ENCODE peak calls at places on chromosomes 1 and 21, in seven cellular contexts. Z is IMR-90, T is A549, R is PC-9, I is HCT116, A is fibroblast of lung, J is PC-3. S is an unnamed sample.

GRCh38 chr1:224592636-224593579 is 23.2 kb upstream of the CNIH3 start:
- DNase-seq in Z (peak), T (no peak), R (no peak), J (peak), A (peak), I (no peak), S (peak)

GRCh38 chr1:98119793-98120192 is 199.0 kb upstream of the DPYD start:
- DNase-seq in R (no peak), A (peak), T (peak), J (peak), Z (peak), I (no peak), S (no peak)

GRCh38 chr1:192439373-192440025 is 122.7 kb downstream of the RGS21 start:
- DNase-seq in J (peak), R (no peak), T (peak), A (peak), Z (peak), I (no peak), S (peak)

GRCh38 chr21:29449306-29449940 is 150.7 kb downstream of the BACH1 start:
- DNase-seq in J (no peak), T (no peak), Z (no peak), I (no peak), A (no peak), R (no peak), S (no peak)

GRCh38 chr1:25074828-25075227 is 144.8 kb upstream of the RUNX3 start:
- DNase-seq in T (no peak), J (no peak), A (no peak), I (no peak), Z (no peak), R (no peak), S (no peak)

GRCh38 chr21:23694396-23694795 is 1912.9 kb downstream of the MRPL39 start:
- DNase-seq in T (no peak), I (no peak), R (no peak), J (peak), Z (no peak), A (no peak), S (no peak)

GRCh38 chr1:178869114-178869697 is 1.7 kb downstream of the ANGPTL1 start:
- DNase-seq in I (no peak), Z (peak), R (no peak), A (peak), J (no peak), T (no peak), S (peak)

GRCh38 chr1:67750690-67751052 is 65.7 kb downstream of the GADD45A start:
- DNase-seq in A (no peak), T (no peak), Z (no peak), J (no peak), I (no peak), R (no peak), S (no peak)

GRCh38 chr21:41610042-41610839 is 102.3 kb upstream of the TMPRSS2 start:
- DNase-seq in I (peak), Z (peak), R (no peak), J (peak), T (peak), A (peak), S (peak)

GRCh38 chr1:107750364-107750959 is 214.5 kb downstream of the VAV3 start:
- DNase-seq in T (peak), Z (peak), J (peak), I (peak), R (peak), A (peak), S (no peak)

GRCh38 chr1:30904962-30905335 is 3.6 kb downstream of the SDC3 start:
- DNase-seq in R (no peak), Z (no peak), A (no peak), I (no peak), J (no peak), T (no peak), S (peak)

GRCh38 chr1:212981025-212981495 is 30.7 kb downstream of the VASH2 start:
- DNase-seq in R (no peak), J (no peak), Z (no peak), T (peak), A (no peak), I (no peak), S (no peak)

GRCh38 chr1:175841613-175842234 is 98.3 kb upstream of the TNR start:
- DNase-seq in R (no peak), J (no peak), Z (no peak), T (no peak), A (no peak), I (no peak), S (no peak)

GRCh38 chr1:159030865-159031472 is 21.3 kb downstream of the IFI16 start:
- DNase-seq in J (no peak), T (no peak), Z (no peak), I (no peak), A (no peak), R (no peak), S (no peak)

GRCh38 chr1:213244664-213245091 is 193.6 kb downstream of the RPS6KC1 start:
- DNase-seq in T (peak), R (no peak), J (peak), A (peak), Z (peak), I (peak), S (no peak)

GRCh38 chr1:37726191-37726590 is 33.9 kb downstream of the CDCA8 start:
- DNase-seq in A (no peak), Z (no peak), J (no peak), R (no peak), T (no peak), I (no peak), S (peak)

GRCh38 chr1:30166194-30166593 is 557.2 kb downstream of the MATN1 start:
- DNase-seq in A (no peak), J (no peak), T (no peak), I (no peak), R (no peak), Z (no peak), S (no peak)

GRCh38 chr1:58074702-58075578 is 471.6 kb downstream of the OMA1 start:
- DNase-seq in R (no peak), Z (no peak), I (no peak), J (no peak), A (no peak), T (no peak), S (no peak)

GRCh38 chr1:59556802-59557548 is 257.8 kb upstream of the HOOK1 start:
- DNase-seq in T (no peak), R (no peak), A (no peak), Z (no peak), I (peak), J (no peak), S (no peak)

GRCh38 chr1:170321113-170321512 is 175.4 kb downstream of the NTMT2 start:
- DNase-seq in I (no peak), Z (peak), A (peak), T (no peak), R (no peak), J (no peak), S (peak)

GRCh38 chr1:24418898-24419628 is 3.5 kb downstream of the NIPAL3 start:
- DNase-seq in Z (peak), J (peak), A (peak), I (no peak), T (peak), R (no peak), S (no peak)

GRCh38 chr1:94104776-94105462 is 16.0 kb downstream of the ABCA4 start:
- DNase-seq in Z (no peak), I (no peak), A (no peak), T (no peak), R (no peak), J (no peak), S (no peak)

GRCh38 chr1:39130297-39130696 is 74.2 kb upstream of the MACF1 start:
- DNase-seq in A (peak), J (peak), R (peak), Z (peak), I (no peak), T (peak), S (peak)

GRCh38 chr1:6807782-6808181 is 22.5 kb downstream of the CAMTA1 start:
- DNase-seq in Z (peak), T (no peak), A (no peak), R (no peak), I (no peak), J (no peak), S (no peak)

GRCh38 chr1:241356519-241357365 is at the start of gene RGS7:
- DNase-seq in A (peak), T (peak), I (no peak), R (no peak), Z (peak), J (no peak), S (peak)

GRCh38 chr1:26971590-26971989 is 11.3 kb upstream of the KDF1 start:
- DNase-seq in A (no peak), Z (no peak), R (no peak), J (no peak), I (no peak), T (no peak), S (no peak)

GRCh38 chr1:77725706-77726105 is 33.9 kb downstream of the USP33 start:
- DNase-seq in Z (no peak), T (no peak), J (no peak), A (no peak), R (no peak), I (no peak), S (no peak)

GRCh38 chr21:29117372-29117955 is 13.0 kb upstream of the MAP3K7CL start:
- DNase-seq in Z (no peak), A (no peak), T (no peak), R (no peak), I (no peak), J (no peak), S (no peak)

GRCh38 chr1:43799656-43800629 is 92.6 kb downstream of the ST3GAL3 start:
- DNase-seq in J (no peak), A (peak), Z (peak), R (no peak), I (no peak), T (no peak), S (peak)

GRCh38 chr1:20698195-20698910 is 19.5 kb downstream of the KIF17 start:
- DNase-seq in Z (peak), J (peak), I (no peak), R (no peak), T (peak), A (peak), S (peak)

GRCh38 chr1:18948913-18949688 is 7.4 kb downstream of the IFFO2 start:
- DNase-seq in R (no peak), Z (peak), T (peak), I (no peak), J (no peak), A (peak), S (peak)

GRCh38 chr1:36175137-36176095 is 19.5 kb downstream of the MAP7D1 start:
- DNase-seq in T (no peak), R (no peak), A (peak), I (no peak), J (no peak), Z (peak), S (peak)

GRCh38 chr1:6508876-6509602 is 17.6 kb upstream of the PLEKHG5 start:
- DNase-seq in I (no peak), T (no peak), Z (no peak), J (no peak), A (no peak), R (no peak), S (peak)

GRCh38 chr1:101820080-101820479 is 176.6 kb downstream of the OLFM3 start:
- DNase-seq in A (peak), Z (peak), I (peak), J (peak), T (peak), R (no peak), S (no peak)

GRCh38 chr21:45908536-45909237 is 72.9 kb upstream of the COL6A1 start:
- DNase-seq in R (no peak), I (no peak), T (no peak), A (no peak), Z (no peak), J (no peak), S (no peak)

GRCh38 chr1:59243544-59243943 is 53.4 kb upstream of the FGGY start:
- DNase-seq in Z (no peak), I (no peak), T (no peak), A (no peak), J (no peak), R (no peak), S (no peak)

GRCh38 chr1:14804626-14805025 is 206.1 kb downstream of the KAZN start:
- DNase-seq in A (no peak), Z (no peak), R (no peak), I (peak), T (peak), J (peak), S (no peak)

GRCh38 chr21:46202592-46203202 is 18.4 kb upstream of the SPATC1L start:
- DNase-seq in Z (no peak), J (no peak), R (no peak), I (no peak), A (no peak), T (no peak), S (no peak)

GRCh38 chr1:183734600-183735036 is 70.3 kb upstream of the RGL1 start:
- DNase-seq in T (no peak), Z (peak), I (no peak), R (no peak), A (peak), J (no peak), S (no peak)

GRCh38 chr1:33762099-33762830 is 101.6 kb upstream of the HMGB4 start:
- DNase-seq in I (no peak), R (no peak), J (no peak), T (no peak), A (no peak), Z (peak), S (no peak)

DNA sequence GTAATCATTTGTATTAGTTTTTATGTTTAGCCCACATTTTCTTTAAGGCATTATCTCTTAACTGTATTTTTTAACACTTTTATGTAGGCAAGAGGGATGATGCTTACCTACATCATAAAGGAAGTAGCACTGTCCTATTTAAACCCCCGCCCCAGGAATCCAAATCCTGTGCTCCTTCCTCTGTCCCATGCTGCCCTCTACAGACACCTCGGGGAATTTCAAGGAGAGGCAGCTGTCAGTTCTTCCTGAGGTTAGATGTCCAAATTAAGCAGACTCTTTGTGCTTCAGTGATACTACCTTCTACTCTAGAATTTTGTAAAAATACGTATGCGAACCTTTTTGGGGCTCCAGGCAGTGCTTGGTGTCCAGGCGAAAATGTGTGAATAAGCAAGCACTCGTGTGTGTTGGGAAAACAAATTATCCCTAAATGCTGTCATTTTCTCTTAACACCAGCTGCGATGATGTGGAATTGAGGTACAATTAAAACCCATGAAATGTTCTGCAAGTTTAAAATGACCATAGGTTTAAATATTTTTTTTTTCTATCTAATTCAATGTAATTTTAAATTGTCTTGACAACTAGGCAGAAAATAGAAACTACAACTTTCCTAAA is 19.2 kb downstream of the CRCT1 start:
- DNase-seq in J (peak), Z (peak), T (peak), I (peak), A (no peak), R (no peak), S (peak)
- TF ChIP-seq CTCF in J (peak), Z (peak), T (peak), I (peak), A (peak), R (peak), S (peak)

GRCh38 chr1:3072948-3073519 is 4.0 kb downstream of the PRDM16 start:
- DNase-seq in Z (no peak), T (no peak), R (no peak), J (no peak), A (no peak), I (no peak), S (no peak)
- H3K4me2 ChIP-seq in Z (no peak), T (no peak), R (no peak), J (no peak), A (no peak), I (no peak), S (no peak)

DNA sequence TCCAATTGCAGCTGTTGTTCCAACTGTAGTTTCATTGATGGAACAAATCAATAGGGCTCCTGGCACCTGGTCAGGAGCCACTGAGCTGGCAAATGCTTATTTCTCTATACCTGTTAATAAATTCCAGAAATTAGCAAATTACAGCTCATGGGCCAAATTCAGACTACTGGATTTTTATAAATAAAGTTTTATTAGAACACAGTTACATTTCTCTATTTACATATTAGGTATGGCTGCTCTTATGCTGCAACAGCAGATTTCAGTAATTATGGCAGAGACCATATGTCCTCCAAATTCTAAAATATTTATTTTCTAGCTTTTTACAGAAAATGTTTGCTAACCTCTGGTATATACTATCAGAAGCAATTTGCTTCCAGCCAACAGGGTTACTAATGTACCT is 47.8 kb downstream of the DUSP10 start:
- DNase-seq in T (no peak), Z (no peak), R (no peak), A (no peak), I (no peak), J (no peak), S (no peak)
- H3K4me3 ChIP-seq in T (no peak), Z (no peak), R (no peak), A (no peak), I (no peak), J (no peak), S (no peak)

GRCh38 chr1:226523646-226524406 is 24.7 kb upstream of the STUM start:
- DNase-seq in A (no peak), R (no peak), T (no peak), Z (no peak), I (no peak), J (no peak), S (no peak)

GRCh38 chr1:226519135-226519534 is 29.4 kb upstream of the STUM start:
- DNase-seq in J (no peak), R (no peak), A (no peak), Z (no peak), T (no peak), I (no peak), S (no peak)

GRCh38 chr1:226518375-226518774 is 30.2 kb upstream of the STUM start:
- DNase-seq in I (no peak), J (no peak), A (no peak), T (no peak), Z (no peak), R (no peak), S (no peak)

GRCh38 chr1:226520640-226521355 is 27.8 kb upstream of the STUM start:
- DNase-seq in J (no peak), R (no peak), I (no peak), T (no peak), A (no peak), Z (no peak), S (no peak)

DNA sequence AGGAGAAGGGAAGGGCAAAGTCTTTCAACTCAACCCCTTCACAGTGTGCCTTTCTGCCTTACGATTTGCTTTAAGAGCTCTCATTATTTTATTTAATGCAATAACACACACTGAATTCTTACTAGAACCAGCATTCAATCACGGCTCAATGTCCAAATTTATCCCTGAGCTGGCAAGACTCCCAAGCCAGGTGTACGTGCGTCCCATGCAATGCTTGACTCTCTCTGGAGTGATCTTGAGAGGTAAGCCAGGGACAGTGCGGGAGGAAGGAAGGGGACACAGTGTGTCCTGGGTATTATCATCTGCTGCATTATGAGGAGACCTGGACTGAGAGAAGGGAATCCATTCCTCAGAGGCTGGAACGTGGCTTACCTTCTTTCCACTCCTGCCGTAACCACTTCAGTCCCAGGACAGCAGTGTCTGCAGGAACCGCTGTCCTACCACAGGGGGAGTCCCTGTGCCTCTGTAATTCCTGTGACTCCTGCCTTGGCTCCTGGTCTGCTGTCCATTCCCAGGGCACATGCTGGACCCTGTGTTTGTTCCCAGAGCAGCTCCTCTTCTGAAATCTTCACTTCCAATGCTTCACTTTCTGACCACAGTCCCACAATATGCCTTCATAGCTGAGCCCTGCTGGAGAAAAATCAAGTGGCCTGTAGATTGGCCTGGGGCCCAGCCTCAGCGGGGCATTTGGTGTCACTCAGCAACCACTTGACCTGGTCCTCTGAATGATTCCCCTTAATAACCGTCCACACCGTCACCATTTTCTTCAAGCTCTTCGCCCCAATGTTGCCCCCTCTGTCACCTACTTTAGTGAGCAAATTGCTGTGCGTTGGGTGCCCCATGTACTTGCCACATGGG is 28.6 kb upstream of the STUM start:
- DNase-seq in T (no peak), I (no peak), A (no peak), Z (no peak), J (no peak), R (no peak), S (peak)
- TF ChIP-seq CTCF in T (no peak), I (no peak), A (no peak), Z (no peak), J (peak), R (no peak), S (no peak)

GRCh38 chr1:118918230-118918939 is 69.8 kb downstream of the TBX15 start:
- DNase-seq in R (no peak), T (no peak), A (no peak), Z (no peak), I (no peak), J (no peak), S (no peak)
- H3K4me2 ChIP-seq in R (no peak), T (no peak), A (no peak), Z (no peak), I (no peak), J (no peak), S (no peak)

DNA sequence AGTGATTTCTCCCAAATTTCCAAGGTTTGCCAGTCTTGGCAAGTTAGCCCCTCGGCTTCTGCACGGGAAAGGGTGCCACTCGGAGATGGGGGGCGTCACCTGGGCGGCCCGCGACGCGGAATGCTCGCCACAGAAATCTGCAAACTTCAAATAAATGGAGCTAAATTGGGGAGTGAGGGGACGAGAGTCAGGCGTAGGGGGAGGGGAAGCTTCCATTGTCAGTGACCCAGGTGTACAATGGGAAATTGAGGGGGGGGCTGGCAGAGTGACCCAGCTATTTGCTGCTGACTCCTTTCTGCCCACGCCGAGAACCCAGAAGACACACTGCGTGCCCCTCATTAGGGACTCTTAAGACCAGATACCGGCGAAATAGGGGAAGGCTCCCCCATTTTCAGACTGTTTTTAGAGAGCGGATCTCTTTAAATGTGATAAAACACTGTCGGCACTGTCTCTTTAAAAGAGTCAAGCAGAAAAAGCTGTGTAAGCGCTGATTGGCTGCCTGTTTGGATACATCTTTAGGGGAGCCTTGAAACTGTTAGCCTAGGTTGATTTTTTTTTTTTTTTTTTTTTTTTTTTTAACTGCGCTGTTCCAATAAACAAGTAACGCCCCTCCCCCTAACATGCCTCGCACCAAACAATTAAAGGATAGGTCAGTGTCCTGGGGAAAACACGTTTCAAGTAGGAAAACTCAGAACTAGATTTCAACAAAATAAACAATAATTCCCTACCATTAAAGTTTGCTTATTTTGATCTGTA is 1.2 kb upstream of the SSBP3 start:
- DNase-seq in J (peak), I (peak), Z (peak), A (peak), R (peak), T (peak), S (peak)
- H3K4me3 ChIP-seq in J (peak), I (peak), Z (peak), A (peak), R (peak), T (peak), S (peak)

S was measured in osteoblast.